ENCODE peak calls at places on chromosomes 2 and 18, in five cellular contexts. Q is H9, M is H1, T is neuronal stem cell, W is mesenchymal stem cell. N is an unnamed sample.

GRCh38 chr18:13285874-13286273 is 67.3 kb downstream of the LDLRAD4 start:
- DNase-seq in Q (no peak), M (no peak), W (no peak), T (no peak), N (no peak)

GRCh38 chr18:12598181-12598921 is 59.6 kb downstream of the SPIRE1 start:
- DNase-seq in T (no peak), M (no peak), W (peak; percentile 48), Q (no peak), N (peak; percentile 78)

GRCh38 chr18:70452501-70452900 is 163.7 kb downstream of the SOCS6 start:
- DNase-seq in T (no peak), W (no peak), Q (peak; percentile 53), M (no peak), N (no peak)

GRCh38 chr18:75644871-75645270 is 217.4 kb upstream of the SMIM21 start:
- DNase-seq in W (no peak), T (no peak), M (no peak), Q (no peak), N (no peak)

GRCh38 chr2:194103941-194104655 is 1552.9 kb upstream of the SLC39A10 start:
- DNase-seq in T (no peak), Q (no peak), M (no peak), W (no peak), N (no peak)

GRCh38 chr2:236852977-236853374 is 232.7 kb upstream of the COPS8 start:
- DNase-seq in T (no peak), M (no peak), Q (no peak), W (peak; percentile 36), N (peak; percentile 59)

GRCh38 chr2:15943378-15943851 is 3.1 kb downstream of the MYCN start:
- DNase-seq in M (no peak), Q (peak; percentile 63), T (peak; percentile 62), W (peak; percentile 33), N (no peak)

GRCh38 chr18:9413586-9413985 is 61.7 kb upstream of the RALBP1 start:
- DNase-seq in Q (no peak), M (no peak), W (peak; percentile 73), T (no peak), N (no peak)

GRCh38 chr2:241678307-241678706 is 8.3 kb downstream of the DTYMK start:
- DNase-seq in M (no peak), Q (no peak), T (no peak), W (no peak), N (no peak)

GRCh38 chr2:84879595-84880394 is 1.1 kb downstream of the TRABD2A start:
- DNase-seq in T (no peak), Q (peak; percentile 50), W (peak; percentile 25), M (no peak), N (no peak)

GRCh38 chr2:196823750-196824149 is 14.6 kb upstream of the C2orf66 start:
- DNase-seq in T (no peak), Q (no peak), W (peak; percentile 83), M (no peak), N (peak; percentile 61)

GRCh38 chr2:170073288-170073687 is 104.7 kb upstream of the MYO3B start:
- DNase-seq in Q (no peak), M (no peak), T (no peak), W (no peak), N (no peak)

GRCh38 chr2:46342566-46343315 is 45.5 kb downstream of the EPAS1 start:
- DNase-seq in T (no peak), M (no peak), Q (no peak), W (no peak), N (no peak)

GRCh38 chr2:225041871-225042799 is at the start of gene DOCK10:
- DNase-seq in Q (peak; percentile 38), M (no peak), T (peak; percentile 24), W (peak; percentile 42), N (no peak)

GRCh38 chr2:232984451-232985207 is 28.4 kb downstream of the NGEF start:
- DNase-seq in W (no peak), Q (no peak), T (no peak), M (no peak), N (no peak)

GRCh38 chr2:217926801-217927200 is 76.0 kb downstream of the TNS1 start:
- DNase-seq in M (no peak), Q (no peak), T (no peak), W (no peak), N (no peak)

GRCh38 chr2:62321370-62321769 is 125.5 kb downstream of the B3GNT2 start:
- DNase-seq in T (no peak), M (no peak), Q (no peak), W (no peak), N (no peak)

GRCh38 chr2:3211256-3211970 is 166.2 kb downstream of the EIPR1 start:
- DNase-seq in W (no peak), M (no peak), Q (no peak), T (no peak), N (no peak)

GRCh38 chr2:169112841-169113240 is 43.5 kb downstream of the DHRS9 start:
- DNase-seq in T (no peak), Q (no peak), M (no peak), W (no peak), N (no peak)

GRCh38 chr2:165161510-165161909 is 42.3 kb downstream of the SCN3A start:
- DNase-seq in M (no peak), T (no peak), Q (no peak), W (peak; percentile 37), N (no peak)

GRCh38 chr18:63365909-63366269 is 1.1 kb downstream of the KDSR start:
- DNase-seq in M (no peak), W (no peak), T (peak; percentile 1), Q (no peak), N (no peak)

GRCh38 chr18:37962316-37962966 is 396.8 kb upstream of the CELF4 start:
- DNase-seq in Q (no peak), T (peak; percentile 21), W (no peak), M (no peak), N (no peak)

GRCh38 chr2:7392076-7392787 is 475.0 kb downstream of the RNF144A start:
- DNase-seq in Q (no peak), M (no peak), W (no peak), T (no peak), N (peak; percentile 8)

GRCh38 chr18:10514621-10515020 is 11.2 kb upstream of the NAPG start:
- DNase-seq in T (no peak), W (peak; percentile 16), Q (no peak), M (no peak), N (no peak)

GRCh38 chr18:70288171-70288850 is 534 bp upstream of the SOCS6 start:
- DNase-seq in Q (peak; percentile 45), T (peak; percentile 47), M (no peak), W (peak; percentile 60), N (peak; percentile 65)

DNA sequence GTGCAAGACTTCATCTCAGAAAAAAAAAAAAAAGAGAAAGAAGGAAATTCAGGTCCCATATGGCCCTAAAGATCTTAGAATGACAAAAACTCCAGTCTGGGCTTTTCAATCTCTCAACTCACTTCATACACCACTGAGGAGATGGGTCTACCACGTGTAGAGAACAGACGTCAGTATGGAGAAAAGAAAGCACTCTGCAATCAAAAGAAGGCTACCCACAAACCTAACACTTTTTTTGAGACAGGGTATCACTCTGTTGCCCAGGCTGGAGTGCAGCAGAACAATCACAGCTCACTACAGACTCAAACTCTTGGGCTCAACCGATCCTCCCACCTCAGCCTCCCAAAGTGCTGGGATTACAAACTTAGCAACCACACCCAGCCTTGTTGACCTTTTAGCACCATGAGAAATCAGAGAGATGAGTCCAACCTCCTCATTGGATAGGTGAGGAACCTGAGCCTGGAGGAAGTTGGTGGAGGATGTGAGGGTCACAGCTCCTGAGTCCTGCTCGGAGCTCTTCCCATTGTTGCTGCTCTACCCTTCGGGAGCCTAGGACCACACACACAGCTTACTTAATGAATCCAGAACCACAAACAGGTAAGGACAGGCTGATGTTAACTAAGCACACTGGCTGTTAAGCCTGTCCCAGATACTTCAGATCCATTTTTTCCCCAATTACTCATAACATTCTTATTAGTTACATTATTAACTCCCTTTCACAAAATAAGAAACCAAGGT is 23.7 kb downstream of the TBC1D8 start:
- DNase-seq in M (no peak), T (no peak), Q (no peak), W (no peak), N (peak; percentile 40)
- H2BK12ac ChIP-seq in M (no peak overlapping the region), T (no peak overlapping the region), Q (no peak overlapping the region), W (no peak overlapping the region), N (no peak overlapping the region)

DNA sequence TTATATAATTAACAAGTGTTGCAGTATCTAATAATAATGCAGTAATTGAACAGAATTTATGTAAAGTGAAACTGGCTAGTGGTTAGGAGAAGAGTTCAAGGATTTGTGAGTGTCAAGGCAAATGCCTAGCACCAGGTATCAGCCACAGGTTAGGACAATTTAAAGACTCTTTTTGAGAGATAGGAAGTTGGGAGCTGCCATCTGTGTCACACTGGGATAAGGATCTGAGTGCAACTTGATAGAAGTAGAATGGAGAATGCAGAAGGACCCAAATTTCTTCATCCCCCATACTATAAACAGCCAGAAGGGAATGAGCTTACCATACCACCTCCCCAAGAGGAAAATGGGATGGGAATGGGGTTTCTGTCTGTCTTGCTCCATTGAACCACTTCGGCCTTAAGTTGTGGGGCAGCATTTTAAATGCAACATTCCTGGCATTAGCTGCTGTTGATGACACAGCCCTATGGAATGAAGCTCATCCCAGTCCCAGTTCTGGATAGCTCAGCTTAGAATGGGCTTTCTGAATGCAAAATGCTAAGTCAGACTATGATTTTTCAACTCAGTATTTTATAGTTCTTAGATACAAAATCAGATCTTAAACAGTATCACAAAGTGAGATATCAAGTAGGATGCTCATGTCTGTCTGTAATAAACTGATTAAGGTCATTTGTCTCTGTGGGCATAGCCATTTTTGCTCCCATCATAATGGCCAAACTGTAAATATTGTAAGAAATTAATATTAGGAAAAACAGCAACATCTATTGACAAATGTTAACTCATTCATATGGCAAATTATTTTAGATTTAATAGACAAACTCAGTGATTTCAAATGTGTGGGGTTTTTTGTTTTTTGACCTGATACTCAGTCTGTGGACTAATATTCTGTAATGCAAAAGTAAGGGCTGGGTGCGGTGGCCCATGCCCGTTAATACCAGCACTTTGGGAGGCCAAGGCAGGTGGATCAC is 44.0 kb downstream of the GPR155 start:
- DNase-seq in Q (no peak), M (no peak), W (peak; percentile 71), T (no peak), N (peak; percentile 68)
- H4K91ac ChIP-seq in Q (no peak overlapping the region), M (no peak overlapping the region), W (no peak overlapping the region), T (no peak overlapping the region), N (peak overlapping the region; percentile 55)

GRCh38 chr2:240566203-240567136 is 1.8 kb upstream of the RNPEPL1 start:
- DNase-seq in T (peak; percentile 73), M (no peak), Q (peak; percentile 84), W (peak; percentile 81), N (peak; percentile 83)
- H3K4me1 ChIP-seq in T (peaks cover 25% of the 10 kb centered on the region), M (peaks cover 16% of the 10 kb centered on the region), Q (peaks cover 2% of the 10 kb centered on the region), W (peaks cover 48% of the 10 kb centered on the region), N (peaks cover 28% of the 10 kb centered on the region)

GRCh38 chr2:72004201-72004915 is 143.3 kb downstream of the CYP26B1 start:
- DNase-seq in Q (no peak), T (no peak), M (no peak), W (no peak), N (no peak)

GRCh38 chr2:72004976-72005375 is 142.7 kb downstream of the CYP26B1 start:
- DNase-seq in M (no peak), W (no peak), T (no peak), Q (no peak), N (no peak)

GRCh38 chr2:72006188-72006736 is 141.4 kb downstream of the CYP26B1 start:
- DNase-seq in M (no peak), W (no peak), T (no peak), Q (no peak), N (no peak)

GRCh38 chr2:72001937-72002690 is 145.5 kb downstream of the CYP26B1 start:
- DNase-seq in Q (no peak), T (no peak), W (no peak), M (no peak), N (peak; percentile 10)

DNA sequence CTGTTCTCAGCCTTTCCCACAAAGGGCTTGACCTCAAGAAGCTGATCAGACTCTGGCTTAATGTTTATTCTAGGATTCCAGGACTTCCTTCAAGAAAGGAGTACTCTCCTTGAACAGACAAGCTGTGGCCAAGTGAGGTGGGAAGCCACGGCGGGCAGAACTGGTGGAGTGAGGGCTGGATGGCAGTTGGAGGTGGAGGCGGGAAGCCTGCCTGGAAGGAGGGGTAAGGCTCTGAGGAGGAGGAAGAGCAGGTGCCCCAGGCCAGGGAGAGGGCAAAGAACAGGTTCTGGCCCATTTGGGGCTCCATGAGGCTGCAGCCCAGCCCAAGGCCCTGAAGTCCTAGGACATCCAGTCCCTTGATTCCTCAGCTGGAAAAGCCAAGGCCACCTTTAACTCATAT is 143.9 kb downstream of the CYP26B1 start:
- DNase-seq in M (no peak), W (no peak), T (no peak), Q (no peak), N (no peak)
- H2BK12ac ChIP-seq in M (no peak overlapping the region), W (no peak overlapping the region), T (no peak overlapping the region), Q (no peak overlapping the region), N (no peak overlapping the region)

N was measured in trophoblast cell.